ENCODE peak calls at places on chromosomes 4 and X, in nine cellular contexts. One of them, this sample, is unnamed.

GRCh38 chr4:13137400-13137799 is 346.7 kb downstream of the RAB28 start:
- DNase-seq in IMR-90: no peak
- DNase-seq in ovary: no peak
- DNase-seq in A549: no peak
- DNase-seq in lower leg skin: no peak
- DNase-seq in tibial nerve: no peak
- DNase-seq in GM12891: no peak
- DNase-seq in H54: no peak
- DNase-seq in esophagus squamous epithelium: no peak
- DNase-seq in this sample: no peak

GRCh38 chrX:38232287-38232686 is 11.6 kb upstream of the SRPX start:
- DNase-seq in IMR-90: peak
- DNase-seq in ovary: no peak
- DNase-seq in A549: no peak
- DNase-seq in lower leg skin: no peak
- DNase-seq in tibial nerve: no peak
- DNase-seq in GM12891: no peak
- DNase-seq in H54: no peak
- DNase-seq in esophagus squamous epithelium: no peak
- DNase-seq in this sample: no peak

GRCh38 chrX:44071847-44072545 is 98.8 kb upstream of the NDP start:
- DNase-seq in IMR-90: peak
- DNase-seq in ovary: no peak
- DNase-seq in A549: peak
- DNase-seq in lower leg skin: no peak
- DNase-seq in tibial nerve: no peak
- DNase-seq in GM12891: no peak
- DNase-seq in H54: peak
- DNase-seq in esophagus squamous epithelium: no peak
- DNase-seq in this sample: no peak

GRCh38 chrX:38811515-38812239 is 10.4 kb downstream of the MID1IP1 start:
- DNase-seq in IMR-90: no peak
- DNase-seq in ovary: no peak
- DNase-seq in A549: no peak
- DNase-seq in lower leg skin: no peak
- DNase-seq in tibial nerve: no peak
- DNase-seq in GM12891: no peak
- DNase-seq in H54: no peak
- DNase-seq in esophagus squamous epithelium: no peak
- DNase-seq in this sample: no peak

GRCh38 chr4:142416121-142416520 is 430.0 kb downstream of the INPP4B start:
- DNase-seq in IMR-90: peak
- DNase-seq in ovary: no peak
- DNase-seq in A549: no peak
- DNase-seq in lower leg skin: no peak
- DNase-seq in tibial nerve: no peak
- DNase-seq in GM12891: no peak
- DNase-seq in H54: no peak
- DNase-seq in esophagus squamous epithelium: no peak
- DNase-seq in this sample: no peak

GRCh38 chr4:6467600-6467999 is 4.8 kb downstream of the PPP2R2C start:
- DNase-seq in IMR-90: no peak
- DNase-seq in ovary: no peak
- DNase-seq in A549: no peak
- DNase-seq in lower leg skin: no peak
- DNase-seq in tibial nerve: no peak
- DNase-seq in GM12891: no peak
- DNase-seq in H54: no peak
- DNase-seq in esophagus squamous epithelium: no peak
- DNase-seq in this sample: no peak

GRCh38 chr4:48796927-48797679 is 17.0 kb upstream of the FRYL start:
- DNase-seq in IMR-90: no peak
- DNase-seq in ovary: no peak
- DNase-seq in A549: no peak
- DNase-seq in lower leg skin: no peak
- DNase-seq in tibial nerve: no peak
- DNase-seq in GM12891: no peak
- DNase-seq in H54: no peak
- DNase-seq in esophagus squamous epithelium: no peak
- DNase-seq in this sample: no peak

GRCh38 chr4:40307627-40308497 is 27.3 kb upstream of the CHRNA9 start:
- DNase-seq in IMR-90: no peak
- DNase-seq in ovary: no peak
- DNase-seq in A549: no peak
- DNase-seq in lower leg skin: peak
- DNase-seq in tibial nerve: no peak
- DNase-seq in GM12891: no peak
- DNase-seq in H54: no peak
- DNase-seq in esophagus squamous epithelium: no peak
- DNase-seq in this sample: peak

GRCh38 chr4:88759039-88759631 is 61.5 kb upstream of the NAP1L5 start:
- DNase-seq in IMR-90: peak
- DNase-seq in ovary: no peak
- DNase-seq in A549: no peak
- DNase-seq in lower leg skin: no peak
- DNase-seq in tibial nerve: no peak
- DNase-seq in GM12891: no peak
- DNase-seq in H54: no peak
- DNase-seq in esophagus squamous epithelium: no peak
- DNase-seq in this sample: no peak

GRCh38 chr4:85430697-85431096 is 44.3 kb upstream of the ARHGAP24 start:
- DNase-seq in IMR-90: no peak
- DNase-seq in ovary: no peak
- DNase-seq in A549: peak
- DNase-seq in lower leg skin: no peak
- DNase-seq in tibial nerve: no peak
- DNase-seq in GM12891: no peak
- DNase-seq in H54: no peak
- DNase-seq in esophagus squamous epithelium: no peak
- DNase-seq in this sample: no peak

GRCh38 chrX:19725545-19726102 is 161.8 kb downstream of the SH3KBP1 start:
- DNase-seq in IMR-90: peak
- DNase-seq in ovary: no peak
- DNase-seq in A549: no peak
- DNase-seq in lower leg skin: no peak
- DNase-seq in tibial nerve: no peak
- DNase-seq in GM12891: no peak
- DNase-seq in H54: no peak
- DNase-seq in esophagus squamous epithelium: no peak
- DNase-seq in this sample: peak

GRCh38 chr4:123102897-123103489 is 180.6 kb upstream of the NUDT6 start:
- DNase-seq in IMR-90: peak
- DNase-seq in ovary: no peak
- DNase-seq in A549: peak
- DNase-seq in lower leg skin: no peak
- DNase-seq in tibial nerve: no peak
- DNase-seq in GM12891: peak
- DNase-seq in H54: no peak
- DNase-seq in esophagus squamous epithelium: no peak
- DNase-seq in this sample: peak

GRCh38 chr4:26062221-26062620 is 148.2 kb downstream of the SMIM20 start:
- DNase-seq in IMR-90: peak
- DNase-seq in ovary: no peak
- DNase-seq in A549: no peak
- DNase-seq in lower leg skin: no peak
- DNase-seq in tibial nerve: no peak
- DNase-seq in GM12891: no peak
- DNase-seq in H54: no peak
- DNase-seq in esophagus squamous epithelium: no peak
- DNase-seq in this sample: no peak

GRCh38 chr4:127997534-127998388 is 32.6 kb downstream of the ABHD18 start:
- DNase-seq in IMR-90: peak
- DNase-seq in ovary: no peak
- DNase-seq in A549: peak
- DNase-seq in lower leg skin: no peak
- DNase-seq in tibial nerve: no peak
- DNase-seq in GM12891: peak
- DNase-seq in H54: peak
- DNase-seq in esophagus squamous epithelium: no peak
- DNase-seq in this sample: peak

GRCh38 chrX:150605603-150606002 is 37.2 kb downstream of the MTM1 start:
- DNase-seq in IMR-90: no peak
- DNase-seq in ovary: no peak
- DNase-seq in A549: no peak
- DNase-seq in lower leg skin: no peak
- DNase-seq in tibial nerve: no peak
- DNase-seq in GM12891: no peak
- DNase-seq in H54: no peak
- DNase-seq in esophagus squamous epithelium: no peak
- DNase-seq in this sample: no peak

GRCh38 chr4:13108096-13108495 is 376.0 kb downstream of the RAB28 start:
- DNase-seq in IMR-90: no peak
- DNase-seq in ovary: no peak
- DNase-seq in A549: no peak
- DNase-seq in lower leg skin: no peak
- DNase-seq in tibial nerve: no peak
- DNase-seq in GM12891: no peak
- DNase-seq in H54: no peak
- DNase-seq in esophagus squamous epithelium: no peak
- DNase-seq in this sample: no peak

GRCh38 chr4:183468210-183469095 is 24.0 kb downstream of the CDKN2AIP start:
- DNase-seq in IMR-90: peak
- DNase-seq in ovary: no peak
- DNase-seq in A549: peak
- DNase-seq in lower leg skin: no peak
- DNase-seq in tibial nerve: no peak
- DNase-seq in GM12891: no peak
- DNase-seq in H54: no peak
- DNase-seq in esophagus squamous epithelium: no peak
- DNase-seq in this sample: no peak

GRCh38 chrX:76064825-76065224 is 108.0 kb upstream of the PBDC1 start:
- DNase-seq in IMR-90: no peak
- DNase-seq in ovary: no peak
- DNase-seq in A549: no peak
- DNase-seq in lower leg skin: no peak
- DNase-seq in tibial nerve: no peak
- DNase-seq in GM12891: no peak
- DNase-seq in H54: no peak
- DNase-seq in esophagus squamous epithelium: no peak
- DNase-seq in this sample: peak

GRCh38 chrX:39903937-39904336 is 193.8 kb downstream of the BCOR start:
- DNase-seq in IMR-90: peak
- DNase-seq in ovary: no peak
- DNase-seq in A549: peak
- DNase-seq in lower leg skin: no peak
- DNase-seq in tibial nerve: no peak
- DNase-seq in GM12891: no peak
- DNase-seq in H54: peak
- DNase-seq in esophagus squamous epithelium: no peak
- DNase-seq in this sample: no peak

GRCh38 chrX:47658684-47659515 is at the start of gene UXT:
- DNase-seq in IMR-90: peak
- DNase-seq in ovary: peak
- DNase-seq in A549: peak
- DNase-seq in lower leg skin: peak
- DNase-seq in tibial nerve: peak
- DNase-seq in GM12891: peak
- DNase-seq in H54: peak
- DNase-seq in esophagus squamous epithelium: peak
- DNase-seq in this sample: peak
- TF ChIP-seq POLR2A in IMR-90: peak
- TF ChIP-seq POLR2A in ovary: peak
- TF ChIP-seq POLR2A in A549: no peak
- TF ChIP-seq POLR2A in lower leg skin: no peak
- TF ChIP-seq POLR2A in tibial nerve: peak
- TF ChIP-seq POLR2A in GM12891: no peak
- TF ChIP-seq POLR2A in H54: peak
- TF ChIP-seq POLR2A in esophagus squamous epithelium: peak
- TF ChIP-seq POLR2A in this sample: peak

DNA sequence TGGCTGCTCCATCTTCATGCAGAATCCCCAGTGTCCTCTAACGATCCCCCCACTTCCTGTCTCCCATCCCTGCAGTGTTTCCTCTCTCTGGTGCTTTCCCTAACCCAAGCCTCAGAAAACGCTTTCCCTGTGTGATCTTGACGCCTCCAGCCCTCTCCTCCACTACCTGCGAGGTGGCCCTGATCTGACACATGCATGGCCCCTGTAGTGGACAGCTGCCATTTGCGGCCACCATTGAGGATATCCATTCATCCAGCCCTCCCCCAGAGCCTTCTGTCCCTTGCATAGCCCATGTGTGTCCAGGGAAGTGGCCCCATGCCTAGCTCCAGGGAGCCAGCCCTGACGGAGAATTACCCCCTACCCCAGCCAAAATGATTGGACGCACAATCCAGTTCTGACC is 3.1 kb downstream of the UBL4A start:
- DNase-seq in IMR-90: no peak
- DNase-seq in ovary: no peak
- DNase-seq in A549: no peak
- DNase-seq in lower leg skin: no peak
- DNase-seq in tibial nerve: no peak
- DNase-seq in GM12891: no peak
- DNase-seq in H54: no peak
- DNase-seq in esophagus squamous epithelium: no peak
- DNase-seq in this sample: no peak
- TF ChIP-seq POLR2A in IMR-90: no peak
- TF ChIP-seq POLR2A in ovary: no peak
- TF ChIP-seq POLR2A in A549: no peak
- TF ChIP-seq POLR2A in lower leg skin: no peak
- TF ChIP-seq POLR2A in tibial nerve: no peak
- TF ChIP-seq POLR2A in GM12891: no peak
- TF ChIP-seq POLR2A in H54: no peak
- TF ChIP-seq POLR2A in esophagus squamous epithelium: no peak
- TF ChIP-seq POLR2A in this sample: no peak

GRCh38 chr4:185792384-185793146 is 19.4 kb downstream of the SORBS2 start:
- DNase-seq in IMR-90: peak
- DNase-seq in ovary: no peak
- DNase-seq in A549: no peak
- DNase-seq in lower leg skin: no peak
- DNase-seq in tibial nerve: no peak
- DNase-seq in GM12891: no peak
- DNase-seq in H54: peak
- DNase-seq in esophagus squamous epithelium: no peak
- DNase-seq in this sample: no peak
- TF ChIP-seq POLR2A in IMR-90: no peak
- TF ChIP-seq POLR2A in ovary: no peak
- TF ChIP-seq POLR2A in A549: no peak
- TF ChIP-seq POLR2A in lower leg skin: no peak
- TF ChIP-seq POLR2A in tibial nerve: no peak
- TF ChIP-seq POLR2A in GM12891: no peak
- TF ChIP-seq POLR2A in H54: no peak
- TF ChIP-seq POLR2A in esophagus squamous epithelium: no peak
- TF ChIP-seq POLR2A in this sample: no peak

DNA sequence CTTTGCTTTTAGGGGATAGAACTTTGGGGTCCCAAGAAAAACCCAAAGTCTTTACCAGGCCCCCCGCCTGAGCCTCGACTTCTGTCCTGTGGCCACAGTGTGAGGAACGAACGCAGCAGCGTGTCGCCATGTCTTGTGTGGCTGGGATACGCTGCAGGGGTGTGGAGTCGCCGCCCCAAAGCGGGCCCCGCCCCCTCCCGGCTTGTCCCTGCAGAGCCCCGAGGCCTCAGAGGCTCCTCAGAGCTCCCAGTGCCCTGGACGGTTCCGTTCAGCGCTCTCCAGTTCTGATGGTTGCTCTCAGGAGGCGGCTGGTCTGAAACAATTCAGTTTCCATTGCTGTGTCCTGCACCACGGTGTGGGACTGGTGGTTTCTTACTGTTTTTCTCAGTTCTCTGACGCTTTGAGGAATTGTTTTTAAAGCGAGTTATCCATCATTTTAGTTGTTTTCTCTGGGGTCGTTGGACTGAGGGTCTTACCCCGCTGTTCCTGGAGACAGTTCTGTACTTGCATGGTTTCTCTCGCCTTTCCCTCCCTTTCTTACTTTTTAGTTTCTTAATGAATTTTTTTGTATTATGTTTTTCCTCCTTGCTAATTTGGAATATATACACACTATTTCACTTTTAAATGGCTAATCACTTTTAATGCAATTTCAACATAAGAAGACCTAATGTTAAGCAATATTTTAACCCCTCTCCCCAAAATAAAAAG is 1.6 kb upstream of the IDUA start:
- DNase-seq in IMR-90: no peak
- DNase-seq in ovary: no peak
- DNase-seq in A549: peak
- DNase-seq in lower leg skin: no peak
- DNase-seq in tibial nerve: no peak
- DNase-seq in GM12891: no peak
- DNase-seq in H54: no peak
- DNase-seq in esophagus squamous epithelium: no peak
- DNase-seq in this sample: peak
- TF ChIP-seq POLR2A in IMR-90: no peak
- TF ChIP-seq POLR2A in ovary: no peak
- TF ChIP-seq POLR2A in A549: no peak
- TF ChIP-seq POLR2A in lower leg skin: no peak
- TF ChIP-seq POLR2A in tibial nerve: no peak
- TF ChIP-seq POLR2A in GM12891: no peak
- TF ChIP-seq POLR2A in H54: no peak
- TF ChIP-seq POLR2A in esophagus squamous epithelium: no peak
- TF ChIP-seq POLR2A in this sample: no peak